ENCODE peak calls at places on chromosomes 1 and 21, in seven cellular contexts. D is activated naive CD4-positive, alpha-beta T cell; H is T-helper 1 cell; I is NCI-H2081; F is adipocyte; K is EL; Y is NCI-H1436. X is an unnamed sample.

GRCh38 chr1:48245106-48245505 is 22.6 kb downstream of the SLC5A9 start:
- DNase-seq in D (no peak), K (no peak), H (no peak), Y (no peak), F (no peak), I (no peak), X (no peak)

GRCh38 chr21:38171723-38172344 is 85.0 kb upstream of the KCNJ15 start:
- DNase-seq in I (no peak), Y (no peak), K (peak), D (no peak), F (peak), H (no peak), X (peak)

GRCh38 chr1:165411396-165411795 is 33.5 kb downstream of the RXRG start:
- DNase-seq in K (no peak), H (no peak), Y (no peak), F (no peak), D (no peak), I (no peak), X (no peak)

GRCh38 chr1:208065862-208066261 is 154.9 kb upstream of the CD34 start:
- DNase-seq in D (no peak), F (no peak), Y (no peak), I (no peak), K (peak), H (no peak), X (peak)

GRCh38 chr1:116432655-116433282 is 59.7 kb downstream of the ATP1A1 start:
- DNase-seq in K (no peak), F (no peak), D (no peak), H (no peak), I (no peak), Y (no peak), X (no peak)

GRCh38 chr1:221795400-221795799 is 53.5 kb upstream of the DUSP10 start:
- DNase-seq in F (no peak), I (no peak), Y (no peak), H (no peak), D (no peak), K (no peak), X (no peak)

GRCh38 chr1:92476071-92476607 is 10.6 kb downstream of the GFI1 start:
- DNase-seq in D (peak), H (peak), F (no peak), Y (no peak), K (no peak), I (no peak), X (no peak)

GRCh38 chr1:29621826-29622435 is 385.6 kb downstream of the PTPRU start:
- DNase-seq in I (no peak), H (no peak), K (no peak), D (no peak), F (no peak), Y (no peak), X (no peak)

GRCh38 chr1:67211589-67212563 is 45.6 kb downstream of the IL23R start:
- DNase-seq in K (peak), Y (no peak), F (peak), H (peak), I (peak), D (peak), X (peak)

GRCh38 chr21:25639167-25639921 is at the start of gene JAM2:
- DNase-seq in Y (no peak), I (peak), F (peak), D (peak), K (peak), H (peak), X (no peak)

GRCh38 chr1:47438321-47439150 is 692 bp downstream of the FOXD2 start:
- DNase-seq in K (no peak), Y (no peak), F (no peak), H (peak), I (no peak), D (peak), X (peak)

GRCh38 chr21:44065428-44065827 is 41.8 kb upstream of the PWP2 start:
- DNase-seq in H (peak), I (no peak), F (no peak), Y (no peak), K (peak), D (peak), X (peak)

GRCh38 chr1:214331180-214331579 is 50.2 kb downstream of the SMYD2 start:
- DNase-seq in K (no peak), H (no peak), D (no peak), I (no peak), F (no peak), Y (no peak), X (no peak)

GRCh38 chr1:104929280-104929679 is 1179.6 kb downstream of the AMY1C start:
- DNase-seq in F (no peak), K (no peak), I (no peak), Y (no peak), H (no peak), D (no peak), X (no peak)

GRCh38 chr1:230541306-230541705 is 101.0 kb upstream of the COG2 start:
- DNase-seq in Y (no peak), D (no peak), I (no peak), H (no peak), K (no peak), F (no peak), X (no peak)

GRCh38 chr1:17004466-17005364 is 7.0 kb downstream of the ATP13A2 start:
- DNase-seq in F (no peak), I (no peak), D (no peak), K (no peak), H (no peak), Y (no peak), X (no peak)

GRCh38 chr1:160007577-160008200 is 24.1 kb downstream of the PIGM start:
- DNase-seq in F (peak), Y (peak), I (peak), D (no peak), H (peak), K (peak), X (peak)

GRCh38 chr1:230768903-230769570 is 21.8 kb downstream of the CAPN9 start:
- DNase-seq in H (no peak), F (peak), I (no peak), Y (no peak), D (no peak), K (peak), X (peak)

GRCh38 chr1:86016076-86016746 is 140.4 kb downstream of the COL24A1 start:
- DNase-seq in H (no peak), Y (no peak), F (peak), I (no peak), D (no peak), K (no peak), X (no peak)

GRCh38 chr21:23930565-23930964 is 1676.7 kb downstream of the MRPL39 start:
- DNase-seq in K (no peak), I (no peak), F (no peak), Y (no peak), H (no peak), D (no peak), X (no peak)

GRCh38 chr21:41195311-41195710 is 27.4 kb downstream of the BACE2 start:
- DNase-seq in Y (no peak), F (no peak), I (no peak), H (no peak), K (no peak), D (no peak), X (no peak)

GRCh38 chr21:18298228-18298627 is 53.6 kb downstream of the CHODL start:
- DNase-seq in Y (no peak), K (no peak), H (no peak), D (no peak), I (peak), F (no peak), X (no peak)

X was measured in EH.